ENCODE peak calls at places on chromosomes 4 and X, in seven cellular contexts. One of them, this sample, is unnamed.

GRCh38 chr4:37771771-37772170 is 54.7 kb upstream of the PGM2 start:
- DNase-seq in stimulated activated CD4-positive, alpha-beta T cell treated with anti-CD3 and anti-CD28 coated beads, Interleukin-1b, Interleukin-23, amount 100 ng/mL, for 48 hours: no peak
- DNase-seq in activated CD4-positive, alpha-beta T cell treated with anti-CD3 and anti-CD28 coated beads, Interleukin-2, amount 50 U/mL, for 1 hour: no peak
- DNase-seq in NCI-H345: no peak
- DNase-seq in NCI-H1092: no peak
- DNase-seq in lung: no peak
- DNase-seq in ELR: no peak
- DNase-seq in this sample: no peak

GRCh38 chrX:52217494-52218160 is 32.9 kb downstream of the MAGED4 start:
- DNase-seq in NCI-H1092: no peak
- DNase-seq in lung: no peak
- DNase-seq in stimulated activated CD4-positive, alpha-beta T cell treated with anti-CD3 and anti-CD28 coated beads, Interleukin-1b, Interleukin-23, amount 100 ng/mL, for 48 hours: no peak
- DNase-seq in activated CD4-positive, alpha-beta T cell treated with anti-CD3 and anti-CD28 coated beads, Interleukin-2, amount 50 U/mL, for 1 hour: no peak
- DNase-seq in NCI-H345: no peak
- DNase-seq in ELR: no peak
- DNase-seq in this sample: no peak

GRCh38 chr4:163948920-163949455 is 454.5 kb downstream of the TMA16 start:
- DNase-seq in stimulated activated CD4-positive, alpha-beta T cell treated with anti-CD3 and anti-CD28 coated beads, Interleukin-1b, Interleukin-23, amount 100 ng/mL, for 48 hours: no peak
- DNase-seq in ELR: no peak
- DNase-seq in activated CD4-positive, alpha-beta T cell treated with anti-CD3 and anti-CD28 coated beads, Interleukin-2, amount 50 U/mL, for 1 hour: no peak
- DNase-seq in NCI-H345: no peak
- DNase-seq in NCI-H1092: no peak
- DNase-seq in lung: no peak
- DNase-seq in this sample: no peak

GRCh38 chrX:81377329-81377728 is 175.4 kb downstream of the SH3BGRL start:
- DNase-seq in NCI-H1092: no peak
- DNase-seq in lung: no peak
- DNase-seq in ELR: peak; percentile 28
- DNase-seq in activated CD4-positive, alpha-beta T cell treated with anti-CD3 and anti-CD28 coated beads, Interleukin-2, amount 50 U/mL, for 1 hour: no peak
- DNase-seq in stimulated activated CD4-positive, alpha-beta T cell treated with anti-CD3 and anti-CD28 coated beads, Interleukin-1b, Interleukin-23, amount 100 ng/mL, for 48 hours: no peak
- DNase-seq in NCI-H345: no peak
- DNase-seq in this sample: no peak

GRCh38 chr4:3096207-3096606 is 21.7 kb downstream of the HTT start:
- DNase-seq in activated CD4-positive, alpha-beta T cell treated with anti-CD3 and anti-CD28 coated beads, Interleukin-2, amount 50 U/mL, for 1 hour: no peak
- DNase-seq in NCI-H1092: no peak
- DNase-seq in NCI-H345: no peak
- DNase-seq in stimulated activated CD4-positive, alpha-beta T cell treated with anti-CD3 and anti-CD28 coated beads, Interleukin-1b, Interleukin-23, amount 100 ng/mL, for 48 hours: no peak
- DNase-seq in lung: no peak
- DNase-seq in ELR: no peak
- DNase-seq in this sample: no peak

GRCh38 chr4:40594261-40595178 is 35.1 kb downstream of the RBM47 start:
- DNase-seq in activated CD4-positive, alpha-beta T cell treated with anti-CD3 and anti-CD28 coated beads, Interleukin-2, amount 50 U/mL, for 1 hour: no peak
- DNase-seq in NCI-H1092: no peak
- DNase-seq in lung: no peak
- DNase-seq in stimulated activated CD4-positive, alpha-beta T cell treated with anti-CD3 and anti-CD28 coated beads, Interleukin-1b, Interleukin-23, amount 100 ng/mL, for 48 hours: no peak
- DNase-seq in ELR: peak; percentile 70
- DNase-seq in NCI-H345: no peak
- DNase-seq in this sample: no peak

GRCh38 chrX:48511561-48511960 is 2.8 kb downstream of the PORCN start:
- DNase-seq in lung: no peak
- DNase-seq in ELR: peak; percentile 38
- DNase-seq in activated CD4-positive, alpha-beta T cell treated with anti-CD3 and anti-CD28 coated beads, Interleukin-2, amount 50 U/mL, for 1 hour: no peak
- DNase-seq in stimulated activated CD4-positive, alpha-beta T cell treated with anti-CD3 and anti-CD28 coated beads, Interleukin-1b, Interleukin-23, amount 100 ng/mL, for 48 hours: no peak
- DNase-seq in NCI-H1092: no peak
- DNase-seq in NCI-H345: no peak
- DNase-seq in this sample: no peak

GRCh38 chr4:186368291-186368690 is 102.3 kb downstream of the F11 start:
- DNase-seq in activated CD4-positive, alpha-beta T cell treated with anti-CD3 and anti-CD28 coated beads, Interleukin-2, amount 50 U/mL, for 1 hour: no peak
- DNase-seq in lung: no peak
- DNase-seq in stimulated activated CD4-positive, alpha-beta T cell treated with anti-CD3 and anti-CD28 coated beads, Interleukin-1b, Interleukin-23, amount 100 ng/mL, for 48 hours: no peak
- DNase-seq in NCI-H345: peak; percentile 6
- DNase-seq in NCI-H1092: no peak
- DNase-seq in ELR: no peak
- DNase-seq in this sample: no peak

This sample was measured in DMS153.